ENCODE peak calls at places on chromosome 22, in five cellular contexts. R, B, T, H and U are unnamed samples.

GRCh38 chr22:40147388-40148176 is 30.1 kb upstream of the TNRC6B start:
- DNase-seq in B (no peak), R (peak), H (no peak), T (no peak), U (peak)

GRCh38 chr22:31616315-31616980 is 45.6 kb downstream of the PISD start:
- DNase-seq in T (no peak), R (no peak), H (no peak), B (no peak), U (no peak)

GRCh38 chr22:30423296-30423958 is 2.1 kb upstream of the MTFP1 start:
- DNase-seq in H (no peak), T (peak), B (peak), R (peak), U (no peak)

GRCh38 chr22:40022536-40023225 is 27.9 kb downstream of the FAM83F start:
- DNase-seq in H (peak), B (no peak), T (no peak), R (no peak), U (no peak)

GRCh38 chr22:20423636-20424511 is 13.8 kb downstream of the SCARF2 start:
- DNase-seq in B (peak), R (no peak), T (no peak), H (no peak), U (no peak)

GRCh38 chr22:47616396-47617020 is 854.1 kb downstream of the TBC1D22A start:
- DNase-seq in H (peak), R (no peak), B (peak), T (no peak), U (no peak)

GRCh38 chr22:31064369-31064768 is 16.7 kb upstream of the SMTN start:
- DNase-seq in H (no peak), R (no peak), T (no peak), B (no peak), U (no peak)

GRCh38 chr22:24952837-24953293 is 349 bp downstream of the KIAA1671 start:
- DNase-seq in T (peak), R (peak), B (peak), H (peak), U (no peak)

GRCh38 chr22:42326786-42327185 is 56.3 kb upstream of the TCF20 start:
- DNase-seq in R (no peak), B (no peak), H (no peak), T (no peak), U (no peak)

GRCh38 chr22:41915035-41915782 is at the start of gene SHISA8:
- DNase-seq in H (peak), R (peak), B (no peak), T (no peak), U (no peak)

GRCh38 chr22:41478891-41479521 is 10.1 kb downstream of the ACO2 start:
- DNase-seq in R (no peak), H (no peak), T (no peak), B (no peak), U (no peak)

GRCh38 chr22:46421272-46421671 is 85.8 kb downstream of the TRMU start:
- DNase-seq in R (no peak), H (no peak), B (no peak), T (no peak), U (no peak)

GRCh38 chr22:47192106-47192650 is 429.7 kb downstream of the TBC1D22A start:
- DNase-seq in B (peak), H (peak), T (no peak), R (peak), U (no peak)

GRCh38 chr22:40128989-40129388 is 48.7 kb upstream of the TNRC6B start:
- DNase-seq in R (peak), B (no peak), H (no peak), T (no peak), U (no peak)

GRCh38 chr22:47884775-47885174 is 1122.3 kb downstream of the TBC1D22A start:
- DNase-seq in R (no peak), H (no peak), T (no peak), B (no peak), U (no peak)

DNA sequence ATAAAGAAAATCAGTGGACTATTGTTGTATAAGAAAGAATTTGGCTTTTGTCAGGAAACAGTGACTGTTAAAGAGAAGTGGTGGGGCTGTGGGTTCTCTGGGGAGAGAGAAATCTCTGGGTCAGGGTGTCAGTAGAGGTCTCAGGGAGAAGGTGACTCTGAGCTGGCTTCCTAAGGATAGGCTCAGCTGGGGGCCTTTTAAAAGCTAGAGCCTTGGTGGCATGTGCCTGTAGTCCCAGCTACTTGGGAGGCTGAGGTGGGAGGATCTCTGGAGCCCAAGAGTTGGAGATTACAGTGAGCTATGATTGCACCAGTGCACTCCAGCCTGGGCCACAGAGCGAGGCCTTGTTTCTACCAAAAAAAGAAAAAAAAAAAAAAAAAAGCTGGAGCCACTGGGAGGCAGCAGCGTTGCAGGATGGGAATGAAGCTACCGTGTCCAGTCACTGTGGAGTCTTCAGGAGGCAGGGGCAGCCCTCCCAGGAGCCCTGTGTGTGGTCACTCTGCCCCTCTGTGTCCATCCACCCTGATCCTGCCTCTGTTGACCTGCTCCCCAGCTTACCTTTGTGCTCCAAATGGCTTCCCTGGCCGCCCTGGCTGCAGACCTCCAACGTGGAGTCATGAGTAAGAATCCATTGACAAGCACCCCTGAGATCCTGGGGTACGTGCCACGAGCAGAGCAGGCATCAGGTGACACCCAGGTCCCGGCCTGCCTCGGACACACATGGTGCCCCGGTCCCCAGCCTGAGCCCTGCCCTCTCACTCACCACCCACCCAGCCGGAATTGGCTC is 5.4 kb upstream of the MIF start:
- DNase-seq in B (no peak), H (no peak), R (no peak), T (peak), U (no peak)
- TF ChIP-seq CTCF in B (no peak), H (no peak), R (no peak), T (no peak), U (no peak)

GRCh38 chr22:44157916-44158618 is 22.7 kb upstream of the PARVG start:
- DNase-seq in B (no peak), R (no peak), H (no peak), T (no peak), U (no peak)

GRCh38 chr22:44155115-44155514 is 25.6 kb upstream of the PARVG start:
- DNase-seq in H (no peak), B (no peak), T (no peak), R (no peak), U (no peak)

GRCh38 chr22:44154431-44154942 is 26.2 kb upstream of the PARVG start:
- DNase-seq in R (no peak), H (no peak), T (no peak), B (no peak), U (no peak)

GRCh38 chr22:44151661-44152060 is 29.1 kb upstream of the PARVG start:
- DNase-seq in R (no peak), H (no peak), B (no peak), T (no peak), U (no peak)

GRCh38 chr22:44153705-44154104 is 27.0 kb upstream of the PARVG start:
- DNase-seq in T (no peak), R (no peak), B (no peak), H (no peak), U (no peak)
- TF ChIP-seq EP300 in T (no peak), R (no peak), B (no peak), H (no peak), U (no peak)

GRCh38 chr22:26822300-26822699 is 164.9 kb downstream of the MIAT start:
- DNase-seq in H (no peak), R (no peak), T (no peak), B (no peak), U (no peak)
- TF ChIP-seq CTCF in H (no peak), R (no peak), T (peak), B (no peak), U (peak)

GRCh38 chr22:49951001-49951677 is 9.4 kb upstream of the PIM3 start:
- DNase-seq in T (no peak), R (peak), H (peak), B (no peak), U (no peak)
- TF ChIP-seq EP300 in T (no peak), R (peak), H (peak), B (no peak), U (no peak)

GRCh38 chr22:48979482-48979881 is 848.2 kb downstream of the BRD1 start:
- DNase-seq in T (peak), B (no peak), R (no peak), H (no peak), U (no peak)
- TF ChIP-seq CTCF in T (no peak), B (no peak), R (no peak), H (no peak), U (no peak)

GRCh38 chr22:22424210-22424800 is 84.2 kb downstream of the ZNF280B start:
- DNase-seq in T (no peak), B (no peak), H (no peak), R (no peak), U (no peak)

GRCh38 chr22:22420580-22420979 is 88.0 kb downstream of the ZNF280B start:
- DNase-seq in H (no peak), R (no peak), T (no peak), B (no peak), U (no peak)

GRCh38 chr22:22421392-22421791 is 87.2 kb downstream of the ZNF280B start:
- DNase-seq in H (no peak), R (no peak), T (no peak), B (no peak), U (peak)

GRCh38 chr22:22423681-22424080 is 84.9 kb downstream of the ZNF280B start:
- DNase-seq in R (no peak), B (no peak), T (no peak), H (no peak), U (peak)

DNA sequence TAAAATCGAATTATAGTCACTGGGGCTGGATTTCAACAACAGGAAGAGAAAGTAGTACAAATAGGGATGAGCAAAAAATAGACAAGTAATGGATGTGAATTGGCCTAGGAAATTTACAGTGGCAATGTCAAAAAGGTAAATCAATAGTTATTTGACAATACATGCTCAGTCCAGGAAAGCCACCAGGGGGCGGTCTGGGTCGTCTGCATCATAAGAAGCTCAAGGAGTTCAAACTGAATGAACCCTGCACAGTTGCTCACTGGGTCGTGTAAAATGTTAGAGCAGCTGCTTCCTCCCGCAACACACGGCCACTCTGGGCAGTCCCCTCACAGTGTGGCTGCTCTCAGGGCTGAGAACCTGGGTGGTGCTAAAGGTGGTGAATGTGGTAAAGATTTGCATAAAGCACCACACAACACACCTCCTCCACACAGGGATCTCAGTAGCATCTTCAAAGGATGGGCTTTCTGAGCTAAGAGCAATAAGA is 85.9 kb downstream of the ZNF280B start:
- DNase-seq in B (no peak), T (peak), H (peak), R (peak), U (peak)
- TF ChIP-seq EP300 in B (no peak), T (no peak), H (no peak), R (no peak), U (no peak)

GRCh38 chr22:35455529-35455928 is 55.6 kb downstream of the MCM5 start:
- DNase-seq in R (no peak), T (no peak), H (no peak), B (no peak), U (no peak)

GRCh38 chr22:35456757-35457156 is 56.8 kb downstream of the MCM5 start:
- DNase-seq in R (no peak), T (no peak), H (no peak), B (no peak), U (no peak)

GRCh38 chr22:35452351-35452781 is 52.4 kb downstream of the MCM5 start:
- DNase-seq in R (peak), H (peak), B (no peak), T (no peak), U (no peak)

GRCh38 chr22:35452810-35453743 is 53.1 kb downstream of the MCM5 start:
- DNase-seq in T (no peak), R (no peak), H (no peak), B (no peak), U (no peak)

GRCh38 chr22:35454416-35455054 is 54.6 kb downstream of the MCM5 start:
- DNase-seq in H (no peak), R (no peak), T (no peak), B (no peak), U (no peak)
- TF ChIP-seq CTCF in H (no peak), R (no peak), T (no peak), B (no peak), U (peak)

GRCh38 chr22:38873469-38874411 is 1.7 kb upstream of the CBX6 start:
- DNase-seq in R (no peak), H (peak), T (no peak), B (no peak), U (peak)
- TF ChIP-seq EP300 in R (no peak), H (no peak), T (no peak), B (no peak), U (no peak)

DNA sequence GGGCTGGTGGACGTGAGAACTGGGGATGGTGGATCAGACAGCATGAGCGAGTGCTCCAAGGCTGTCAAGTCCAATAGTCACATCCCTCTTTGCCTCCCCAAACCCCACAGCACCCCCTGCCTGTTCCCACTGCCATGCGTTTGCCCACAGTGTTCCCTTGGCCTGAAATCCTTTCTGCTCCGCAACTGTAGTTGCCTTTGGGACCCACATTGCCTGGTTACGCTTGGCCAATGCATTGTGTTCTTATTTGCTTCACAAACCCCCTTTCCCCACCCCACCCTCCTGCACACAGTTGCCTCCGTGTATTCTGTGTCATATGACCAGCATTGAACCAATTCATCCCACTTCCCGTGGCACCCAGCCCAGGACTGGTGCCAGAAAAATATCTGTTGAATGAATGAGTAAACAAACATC is 2.1 kb upstream of the KIAA0930 start:
- DNase-seq in H (peak), R (peak), B (no peak), T (peak), U (no peak)
- TF ChIP-seq CTCF in H (no peak), R (no peak), B (no peak), T (no peak), U (no peak)

GRCh38 chr22:18997925-18998315 is 61.8 kb upstream of the PRODH start:
- DNase-seq in B (no peak), T (no peak), R (no peak), H (no peak), U (no peak)

GRCh38 chr22:19001204-19001603 is 65.1 kb upstream of the PRODH start:
- DNase-seq in T (no peak), H (no peak), R (no peak), B (no peak), U (no peak)

GRCh38 chr22:18997306-18997924 is 61.3 kb upstream of the PRODH start:
- DNase-seq in B (no peak), R (no peak), T (no peak), H (no peak), U (no peak)

GRCh38 chr22:18999416-18999815 is 63.3 kb upstream of the PRODH start:
- DNase-seq in B (no peak), R (no peak), T (no peak), H (no peak), U (no peak)

DNA sequence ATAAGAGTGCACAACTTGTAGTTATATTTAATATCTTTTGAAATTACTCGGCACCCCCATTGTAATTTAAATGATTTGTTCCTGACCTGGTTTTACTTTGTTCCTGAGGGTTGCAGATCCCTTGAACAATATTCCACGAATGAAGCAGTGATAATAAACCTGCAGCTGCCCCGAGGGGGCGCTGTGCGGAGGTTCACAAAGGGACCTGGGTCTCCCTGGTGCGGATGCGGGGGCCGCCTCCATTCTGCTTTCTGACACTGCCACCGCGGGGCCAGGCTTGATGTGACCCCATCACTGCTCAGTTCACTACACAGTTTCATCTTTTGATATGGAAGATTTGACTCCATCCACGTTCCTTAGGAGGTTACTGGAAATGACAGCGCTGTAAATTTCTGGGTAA is 62.9 kb upstream of the PRODH start:
- DNase-seq in B (no peak), R (no peak), H (no peak), T (no peak), U (no peak)
- TF ChIP-seq EP300 in B (no peak), R (no peak), H (no peak), T (no peak), U (no peak)